ENCODE peak calls at places on chromosomes 1 and 21, in seven cellular contexts. S is cardiac fibroblast, C is OCI-LY7, O is neural progenitor cell, J is lung, R is esophagus squamous epithelium, P is body of pancreas. N is an unnamed sample.

GRCh38 chr1:183892351-183892793 is 87.5 kb downstream of the RGL1 start:
- DNase-seq in S (no peak), C (no peak), O (no peak), J (peak), R (no peak), P (no peak), N (peak)

GRCh38 chr1:242401937-242402336 is 122.6 kb downstream of the PLD5 start:
- DNase-seq in S (no peak), C (no peak), O (no peak), J (no peak), R (no peak), P (no peak), N (no peak)

GRCh38 chr1:161159915-161160248 is 582 bp downstream of the USP21 start:
- DNase-seq in S (no peak), C (no peak), O (no peak), J (no peak), R (no peak), P (no peak), N (no peak)

GRCh38 chr1:24961961-24962861 is 32.1 kb upstream of the RUNX3 start:
- DNase-seq in S (no peak), C (no peak), O (peak), J (no peak), R (no peak), P (no peak), N (no peak)

GRCh38 chr21:45126085-45126687 is 51.8 kb downstream of the ADARB1 start:
- DNase-seq in S (no peak), C (no peak), O (no peak), J (no peak), R (no peak), P (no peak), N (no peak)

GRCh38 chr1:238469146-238469601 is 578.5 kb upstream of the ZP4 start:
- DNase-seq in S (peak), C (no peak), O (no peak), J (no peak), R (no peak), P (no peak), N (peak)

GRCh38 chr1:59062743-59063142 is 234.2 kb upstream of the FGGY start:
- DNase-seq in S (peak), C (no peak), O (no peak), J (no peak), R (no peak), P (peak), N (peak)

GRCh38 chr1:115340879-115341278 is 2.8 kb upstream of the NGF start:
- DNase-seq in S (no peak), C (no peak), O (no peak), J (no peak), R (no peak), P (no peak), N (no peak)

GRCh38 chr1:75677443-75677842 is 47.1 kb upstream of the ACADM start:
- DNase-seq in S (no peak), C (no peak), O (peak), J (no peak), R (no peak), P (no peak), N (no peak)

GRCh38 chr21:29238052-29238966 is 60.4 kb upstream of the BACH1 start:
- DNase-seq in S (peak), C (no peak), O (no peak), J (no peak), R (no peak), P (no peak), N (peak)

GRCh38 chr1:235270625-235271024 is 57.4 kb downstream of the ARID4B start:
- DNase-seq in S (peak), C (no peak), O (no peak), J (no peak), R (no peak), P (no peak), N (peak)

GRCh38 chr1:99266731-99267130 is 2.4 kb downstream of the PLPPR4 start:
- DNase-seq in S (peak), C (no peak), O (no peak), J (no peak), R (no peak), P (no peak), N (peak)

GRCh38 chr1:21319447-21320407 is 29.5 kb upstream of the ECE1 start:
- DNase-seq in S (no peak), C (no peak), O (no peak), J (no peak), R (no peak), P (peak), N (peak)

GRCh38 chr1:3796215-3797193 is at the start of gene LRRC47:
- DNase-seq in S (peak), C (peak), O (peak), J (peak), R (peak), P (peak), N (peak)

GRCh38 chr21:16040601-16041000 is 310.8 kb downstream of the USP25 start:
- DNase-seq in S (peak), C (no peak), O (no peak), J (no peak), R (no peak), P (no peak), N (no peak)

GRCh38 chr1:1907098-1907736 is 7.8 kb upstream of the CALML6 start:
- DNase-seq in S (peak), C (peak), O (no peak), J (no peak), R (no peak), P (peak), N (no peak)

GRCh38 chr1:185973645-185974044 is 239.5 kb downstream of the HMCN1 start:
- DNase-seq in S (peak), C (no peak), O (no peak), J (no peak), R (no peak), P (no peak), N (peak)

GRCh38 chr1:17829579-17829978 is 74.4 kb downstream of the ACTL8 start:
- DNase-seq in S (no peak), C (no peak), O (no peak), J (no peak), R (no peak), P (no peak), N (no peak)

GRCh38 chr1:231512147-231512698 is 16.2 kb upstream of the TSNAX start:
- DNase-seq in S (peak), C (no peak), O (no peak), J (no peak), R (no peak), P (no peak), N (peak)

GRCh38 chr1:18408656-18409370 is 71.9 kb upstream of the KLHDC7A start:
- DNase-seq in S (no peak), C (no peak), O (no peak), J (peak), R (no peak), P (no peak), N (no peak)

GRCh38 chr1:2966435-2966834 is 54.8 kb upstream of the ACTRT2 start:
- DNase-seq in S (no peak), C (no peak), O (no peak), J (no peak), R (no peak), P (peak), N (no peak)

GRCh38 chr1:91406773-91407389 is 2.2 kb upstream of the HFM1 start:
- DNase-seq in S (no peak), C (no peak), O (no peak), J (no peak), R (no peak), P (peak), N (no peak)

GRCh38 chr1:32353431-32353830 is 8.9 kb downstream of the FAM229A start:
- DNase-seq in S (no peak), C (no peak), O (no peak), J (no peak), R (no peak), P (no peak), N (no peak)

GRCh38 chr1:32303997-32304622 is 12.2 kb downstream of the HDAC1 start:
- DNase-seq in S (peak), C (no peak), O (no peak), J (no peak), R (no peak), P (no peak), N (no peak)

GRCh38 chr1:62439652-62440371 is 3.0 kb downstream of the USP1 start:
- DNase-seq in S (no peak), C (peak), O (no peak), J (no peak), R (no peak), P (no peak), N (no peak)

GRCh38 chr21:15449556-15449955 is 280.2 kb upstream of the USP25 start:
- DNase-seq in S (no peak), C (no peak), O (no peak), J (no peak), R (no peak), P (no peak), N (peak)

GRCh38 chr1:16618719-16619118 is 5.4 kb upstream of the NBPF1 start:
- DNase-seq in S (no peak), C (no peak), O (peak), J (peak), R (no peak), P (peak), N (no peak)

GRCh38 chr21:26715116-26715515 is 130.1 kb downstream of the ADAMTS1 start:
- DNase-seq in S (no peak), C (no peak), O (no peak), J (no peak), R (no peak), P (no peak), N (no peak)

GRCh38 chr1:20735581-20736111 is 3.1 kb upstream of the SH2D5 start:
- DNase-seq in S (peak), C (no peak), O (no peak), J (no peak), R (no peak), P (no peak), N (no peak)

GRCh38 chr1:177256153-177256814 is 85.5 kb downstream of the BRINP2 start:
- DNase-seq in S (peak), C (peak), O (peak), J (peak), R (no peak), P (peak), N (peak)

GRCh38 chr1:193322218-193322617 is 135.8 kb upstream of the B3GALT2 start:
- DNase-seq in S (peak), C (no peak), O (no peak), J (no peak), R (no peak), P (no peak), N (peak)

GRCh38 chr1:21572735-21573277 is 63.6 kb downstream of the ALPL start:
- DNase-seq in S (no peak), C (no peak), O (no peak), J (no peak), R (no peak), P (no peak), N (no peak)

GRCh38 chr1:36712151-36712550 is 229.4 kb upstream of the CSF3R start:
- DNase-seq in S (no peak), C (no peak), O (no peak), J (no peak), R (no peak), P (no peak), N (no peak)

GRCh38 chr1:10074855-10075418 is 42.2 kb downstream of the UBE4B start:
- DNase-seq in S (peak), C (no peak), O (no peak), J (no peak), R (no peak), P (no peak), N (peak)

GRCh38 chr21:42666918-42667317 is 13.5 kb downstream of the PDE9A start:
- DNase-seq in S (no peak), C (no peak), O (no peak), J (no peak), R (no peak), P (no peak), N (no peak)

GRCh38 chr21:42665026-42665425 is 11.6 kb downstream of the PDE9A start:
- DNase-seq in S (no peak), C (no peak), O (no peak), J (no peak), R (no peak), P (no peak), N (peak)

GRCh38 chr21:42665484-42665883 is 12.1 kb downstream of the PDE9A start:
- DNase-seq in S (no peak), C (no peak), O (no peak), J (no peak), R (no peak), P (no peak), N (no peak)

GRCh38 chr21:42664614-42665013 is 11.2 kb downstream of the PDE9A start:
- DNase-seq in S (no peak), C (no peak), O (no peak), J (no peak), R (no peak), P (no peak), N (no peak)

DNA sequence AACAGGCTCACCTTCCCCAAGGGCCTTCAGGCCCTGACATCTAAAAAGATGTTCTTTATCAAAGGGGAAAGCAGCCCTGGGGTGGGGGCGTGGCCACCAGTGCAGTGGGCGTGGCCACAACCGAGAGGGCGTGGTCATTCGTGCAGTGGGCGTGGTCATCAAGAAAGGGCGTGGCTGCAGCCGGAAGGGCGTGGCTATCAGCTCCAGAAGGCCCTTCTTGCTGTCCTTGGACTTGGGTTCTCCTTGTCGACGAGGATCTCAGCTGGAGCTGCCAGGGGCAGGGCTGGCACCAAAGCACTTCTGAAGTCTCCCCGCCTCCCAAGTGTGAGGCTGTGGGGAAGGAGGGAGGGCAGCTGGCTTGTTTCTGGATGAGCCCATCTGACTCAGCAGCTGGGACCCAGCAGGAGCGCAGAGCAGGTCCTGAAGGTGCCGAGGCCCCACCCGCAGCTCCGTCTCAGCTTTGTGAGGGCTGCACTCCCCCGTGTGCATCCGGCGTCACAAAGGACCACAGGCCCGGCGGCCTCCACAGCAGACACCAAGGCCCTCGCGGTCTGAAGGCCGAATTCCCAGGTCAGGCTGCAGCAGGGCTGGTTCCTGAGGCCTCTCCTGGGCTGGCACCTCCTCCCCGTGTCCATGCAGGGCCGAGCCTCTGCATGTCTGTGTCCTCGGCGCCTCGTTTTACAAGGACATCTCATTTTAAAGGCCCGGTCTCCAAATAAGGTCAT is 12.8 kb downstream of the PDE9A start:
- DNase-seq in S (peak), C (peak), O (no peak), J (no peak), R (no peak), P (no peak), N (no peak)
- H3K4me3 ChIP-seq in S (no peak), C (no peak), O (no peak), J (no peak), R (no peak), P (no peak), N (no peak)

DNA sequence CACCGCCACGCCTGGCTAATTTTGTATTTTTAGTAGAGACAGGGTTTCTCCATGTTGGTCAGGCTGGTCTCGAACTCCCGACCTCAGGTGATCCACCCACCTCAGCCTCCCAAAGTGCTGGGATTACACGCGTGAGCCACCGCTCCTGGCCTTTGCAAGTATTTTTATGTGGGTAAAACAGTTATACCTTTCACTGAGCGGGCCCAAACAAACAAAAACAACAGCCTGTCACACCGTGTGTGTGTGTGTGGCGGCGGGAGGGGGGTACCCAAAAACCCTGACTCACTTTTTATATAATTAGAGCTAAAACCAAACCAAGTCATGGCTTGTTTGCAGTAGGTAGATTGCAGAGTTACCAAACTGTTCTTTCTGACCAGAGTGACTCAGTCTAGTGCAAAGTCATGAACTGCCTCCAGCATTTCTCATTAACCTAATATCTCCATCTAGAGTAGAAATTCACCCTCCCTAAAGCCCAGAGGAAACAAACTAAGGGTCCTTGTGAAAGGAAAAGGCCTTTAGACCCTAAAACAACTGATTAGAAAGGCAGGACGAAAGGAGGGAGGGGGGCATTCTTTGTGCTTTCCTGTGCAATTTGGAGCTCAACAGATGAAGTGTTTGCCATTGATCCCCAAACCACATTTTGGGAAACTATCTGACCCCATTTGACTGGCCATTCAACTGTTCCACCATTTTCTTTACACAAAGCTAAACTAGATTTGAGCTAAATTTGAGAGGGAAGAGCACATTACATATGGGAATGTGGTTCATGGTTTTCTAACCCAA is 181.0 kb downstream of the DHRS3 start:
- DNase-seq in S (peak), C (no peak), O (no peak), J (no peak), R (no peak), P (no peak), N (peak)
- TF ChIP-seq CTCF in S (no peak), C (no peak), O (no peak), J (no peak), R (no peak), P (no peak), N (no peak)

GRCh38 chr1:244857761-244858160 is 6.6 kb downstream of the HNRNPU start:
- DNase-seq in S (no peak), C (no peak), O (no peak), J (no peak), R (no peak), P (no peak), N (no peak)
- H3K4me3 ChIP-seq in S (no peak), C (no peak), O (no peak), J (no peak), R (no peak), P (no peak), N (no peak)

DNA sequence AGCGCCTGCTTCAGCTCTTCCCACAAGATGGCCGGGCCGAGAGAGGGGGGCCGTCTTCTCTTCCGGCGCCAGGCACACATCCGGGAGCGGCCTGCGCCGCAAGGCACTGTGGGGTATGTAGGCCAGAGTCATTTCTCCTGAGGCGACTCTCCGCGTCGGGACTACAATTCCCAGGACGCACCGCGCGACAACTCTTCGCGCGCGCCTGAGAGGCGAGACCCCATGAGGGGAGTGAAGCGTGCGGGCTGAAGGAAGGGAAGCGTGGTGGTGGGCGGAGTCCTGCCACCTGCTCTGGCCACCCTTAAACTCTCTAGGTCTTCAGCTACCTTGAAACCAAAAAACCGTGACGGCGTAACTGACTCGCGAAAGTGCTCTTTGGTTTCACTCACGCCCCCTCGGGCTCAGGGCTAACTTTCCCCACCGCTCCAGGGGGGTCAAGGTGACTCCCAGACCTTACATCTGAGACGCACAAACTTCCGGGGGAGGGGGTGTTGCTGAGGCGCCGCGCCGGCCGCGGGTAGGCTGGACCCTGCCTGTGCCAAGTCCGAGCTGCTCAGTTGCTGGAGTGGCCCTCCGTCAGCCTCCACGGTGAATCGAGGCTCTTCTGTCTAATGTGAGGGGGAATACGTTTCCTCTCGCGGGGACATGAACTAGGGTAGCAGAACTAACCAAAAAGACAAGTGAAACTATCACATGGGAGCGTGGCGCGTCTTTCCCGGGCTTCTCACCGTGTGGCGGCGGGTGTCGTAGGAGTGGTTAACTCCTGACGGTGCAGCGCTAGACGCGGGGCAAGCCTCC is at the start of gene SERBP1:
- DNase-seq in S (peak), C (peak), O (peak), J (peak), R (peak), P (peak), N (peak)
- TF ChIP-seq CTCF in S (no peak), C (no peak), O (no peak), J (no peak), R (peak), P (no peak), N (peak)

GRCh38 chr1:46719689-46720088 is 775 bp upstream of the EFCAB14 start:
- DNase-seq in S (no peak), C (no peak), O (no peak), J (peak), R (no peak), P (peak), N (peak)
- H3K4me3 ChIP-seq in S (no peak), C (peak), O (peak), J (no peak), R (peak), P (no peak), N (peak)

GRCh38 chr1:239814306-239814881 is 277.3 kb upstream of the FMN2 start:
- DNase-seq in S (peak), C (no peak), O (no peak), J (no peak), R (no peak), P (no peak), N (peak)
- TF ChIP-seq CTCF in S (no peak), C (no peak), O (no peak), J (no peak), R (no peak), P (no peak), N (no peak)